ENCODE peak calls at places on chromosomes 6 and 20, in seven cellular contexts. One of them, this sample, is unnamed.

GRCh38 chr6:31701666-31702420 is 1.3 kb downstream of the ABHD16A start:
- DNase-seq in HT-29: no peak
- DNase-seq in AML-193: no peak
- DNase-seq in iPS-NIHi11: no peak
- DNase-seq in NCI-H1092: peak
- DNase-seq in naive B cell: no peak
- DNase-seq in iris pigment epithelial cell: peak
- DNase-seq in this sample: no peak

GRCh38 chr20:49706548-49707517 is 6.8 kb downstream of the B4GALT5 start:
- DNase-seq in iPS-NIHi11: no peak
- DNase-seq in iris pigment epithelial cell: no peak
- DNase-seq in AML-193: no peak
- DNase-seq in HT-29: no peak
- DNase-seq in NCI-H1092: no peak
- DNase-seq in naive B cell: no peak
- DNase-seq in this sample: no peak

GRCh38 chr6:32852018-32852843 is 1.3 kb downstream of the TAP1 start:
- DNase-seq in iPS-NIHi11: no peak
- DNase-seq in HT-29: no peak
- DNase-seq in naive B cell: no peak
- DNase-seq in iris pigment epithelial cell: peak
- DNase-seq in AML-193: no peak
- DNase-seq in NCI-H1092: no peak
- DNase-seq in this sample: peak

GRCh38 chr6:81606965-81607381 is 145.5 kb downstream of the TENT5A start:
- DNase-seq in NCI-H1092: no peak
- DNase-seq in HT-29: no peak
- DNase-seq in AML-193: no peak
- DNase-seq in iPS-NIHi11: no peak
- DNase-seq in naive B cell: no peak
- DNase-seq in iris pigment epithelial cell: peak
- DNase-seq in this sample: no peak

GRCh38 chr6:126657556-126658129 is 317.7 kb downstream of the CENPW start:
- DNase-seq in HT-29: peak
- DNase-seq in NCI-H1092: no peak
- DNase-seq in iPS-NIHi11: peak
- DNase-seq in iris pigment epithelial cell: peak
- DNase-seq in naive B cell: no peak
- DNase-seq in AML-193: peak
- DNase-seq in this sample: peak

GRCh38 chr6:117840541-117840983 is 66.5 kb upstream of the SLC35F1 start:
- DNase-seq in HT-29: peak
- DNase-seq in AML-193: peak
- DNase-seq in iris pigment epithelial cell: peak
- DNase-seq in naive B cell: no peak
- DNase-seq in NCI-H1092: peak
- DNase-seq in iPS-NIHi11: peak
- DNase-seq in this sample: peak

GRCh38 chr20:22285555-22285954 is 298.8 kb downstream of the FOXA2 start:
- DNase-seq in NCI-H1092: no peak
- DNase-seq in naive B cell: no peak
- DNase-seq in iPS-NIHi11: peak
- DNase-seq in iris pigment epithelial cell: no peak
- DNase-seq in AML-193: no peak
- DNase-seq in HT-29: no peak
- DNase-seq in this sample: no peak

GRCh38 chr6:72530750-72531149 is 91.1 kb upstream of the KCNQ5 start:
- DNase-seq in AML-193: no peak
- DNase-seq in iPS-NIHi11: no peak
- DNase-seq in iris pigment epithelial cell: no peak
- DNase-seq in NCI-H1092: no peak
- DNase-seq in naive B cell: no peak
- DNase-seq in HT-29: no peak
- DNase-seq in this sample: no peak

GRCh38 chr6:151300267-151300930 is 60.6 kb downstream of the AKAP12 start:
- DNase-seq in iPS-NIHi11: no peak
- DNase-seq in NCI-H1092: no peak
- DNase-seq in naive B cell: no peak
- DNase-seq in HT-29: no peak
- DNase-seq in iris pigment epithelial cell: peak
- DNase-seq in AML-193: no peak
- DNase-seq in this sample: no peak

This sample was measured in GM13977.